ENCODE peak calls at places on chromosomes 11 and 22, in nine cellular contexts. L, S, H, T, G, U, N, B and V are unnamed samples.

GRCh38 chr11:118820412-118821357 is 29.7 kb upstream of the DDX6 start:
- DNase-seq in L (no peak), S (peak), H (peak), T (peak), G (no peak), U (peak), N (peak), B (peak), V (no peak)

GRCh38 chr11:48900131-48900800 is 83.4 kb downstream of the TRIM51G start:
- DNase-seq in L (no peak), S (no peak), H (peak), T (peak), G (no peak), U (no peak), N (no peak), B (no peak), V (no peak)

GRCh38 chr22:28424427-28425080 is 255.1 kb downstream of the TTC28 start:
- DNase-seq in L (no peak), S (peak), H (no peak), T (no peak), G (peak), U (no peak), N (no peak), B (no peak), V (peak)

GRCh38 chr22:47307326-47307725 is 544.9 kb downstream of the TBC1D22A start:
- DNase-seq in L (no peak), S (peak), H (no peak), T (peak), G (no peak), U (no peak), N (no peak), B (no peak), V (peak)

GRCh38 chr11:134181707-134182106 is 42.1 kb downstream of the NCAPD3 start:
- DNase-seq in L (no peak), S (no peak), H (no peak), T (no peak), G (peak), U (no peak), N (no peak), B (no peak), V (peak)

GRCh38 chr11:12800032-12800671 is 125.9 kb downstream of the TEAD1 start:
- DNase-seq in L (peak), S (peak), H (no peak), T (no peak), G (peak), U (peak), N (peak), B (no peak), V (peak)

GRCh38 chr22:49973018-49973965 is 12.7 kb downstream of the PIM3 start:
- DNase-seq in L (no peak), S (no peak), H (peak), T (no peak), G (peak), U (no peak), N (no peak), B (no peak), V (peak)

GRCh38 chr11:19595840-19596751 is 116.5 kb upstream of the NAV2 start:
- DNase-seq in L (peak), S (peak), H (peak), T (peak), G (peak), U (no peak), N (no peak), B (no peak), V (peak)

GRCh38 chr11:27161071-27161470 is 120.5 kb downstream of the BBOX1 start:
- DNase-seq in L (no peak), S (peak), H (no peak), T (no peak), G (peak), U (no peak), N (no peak), B (no peak), V (peak)

GRCh38 chr11:118921121-118921928 is 4.4 kb downstream of the BCL9L start:
- DNase-seq in L (no peak), S (peak), H (peak), T (peak), G (peak), U (peak), N (no peak), B (no peak), V (peak)

GRCh38 chr22:22882033-22882717 is 5.4 kb upstream of the IGLL5 start:
- DNase-seq in L (no peak), S (no peak), H (peak), T (peak), G (peak), U (no peak), N (no peak), B (peak), V (no peak)

GRCh38 chr11:70192666-70193410 is 10.3 kb upstream of the FADD start:
- DNase-seq in L (no peak), S (no peak), H (peak), T (peak), G (peak), U (no peak), N (no peak), B (no peak), V (no peak)

GRCh38 chr11:118785362-118785761 is 5.6 kb downstream of the DDX6 start:
- DNase-seq in L (no peak), S (peak), H (no peak), T (no peak), G (peak), U (peak), N (no peak), B (no peak), V (peak)

GRCh38 chr11:45885921-45886721 is 670 bp downstream of the MAPK8IP1 start:
- DNase-seq in L (no peak), S (no peak), H (no peak), T (no peak), G (no peak), U (no peak), N (no peak), B (no peak), V (no peak)

GRCh38 chr11:2944953-2945756 is 15.9 kb upstream of the PHLDA2 start:
- DNase-seq in L (no peak), S (peak), H (peak), T (peak), G (peak), U (peak), N (no peak), B (no peak), V (peak)

GRCh38 chr11:57598831-57599155 is 1.3 kb downstream of the SERPING1 start:
- DNase-seq in L (no peak), S (no peak), H (no peak), T (no peak), G (peak), U (peak), N (no peak), B (no peak), V (peak)

GRCh38 chr22:50678651-50679521 is 6.3 kb downstream of the SHANK3 start:
- DNase-seq in L (no peak), S (no peak), H (peak), T (no peak), G (no peak), U (peak), N (no peak), B (no peak), V (no peak)

GRCh38 chr22:37079668-37080171 is 28.2 kb downstream of the KCTD17 start:
- DNase-seq in L (no peak), S (peak), H (no peak), T (no peak), G (peak), U (no peak), N (no peak), B (no peak), V (peak)

GRCh38 chr11:101003468-101003867 is 126.1 kb downstream of the PGR start:
- DNase-seq in L (peak), S (no peak), H (no peak), T (no peak), G (no peak), U (no peak), N (peak), B (no peak), V (no peak)
- TF ChIP-seq CTCF in L (no peak), S (no peak), H (no peak), T (no peak), G (no peak), U (no peak), N (no peak), B (peak), V (no peak)

GRCh38 chr11:8067929-8068575 is 13.0 kb upstream of the TUB start:
- DNase-seq in L (no peak), S (no peak), H (no peak), T (no peak), G (no peak), U (no peak), N (no peak), B (no peak), V (no peak)
- H3K4me3 ChIP-seq in L (no peak), S (no peak), H (no peak), T (no peak), G (no peak), U (no peak), N (no peak), B (no peak), V (no peak)

DNA sequence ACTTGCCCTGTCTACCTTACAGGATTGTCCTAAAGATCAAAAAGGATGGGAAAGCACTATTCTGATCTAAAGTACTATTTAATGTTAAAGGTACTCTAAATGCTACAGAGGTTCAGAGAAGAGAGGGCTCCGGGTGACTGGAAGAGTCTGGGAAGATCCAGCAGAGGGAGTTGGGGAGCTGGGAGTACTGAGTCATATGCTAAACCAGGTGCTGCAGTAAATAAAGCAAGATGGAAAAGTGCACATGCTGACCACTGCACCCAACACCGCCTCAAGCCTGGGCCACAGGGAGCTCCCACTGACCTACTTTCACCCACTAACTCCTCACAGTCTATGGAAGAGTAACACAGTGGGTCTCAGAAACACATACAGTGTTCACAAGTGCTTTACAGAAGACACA is 49.3 kb downstream of the WT1 start:
- DNase-seq in L (peak), S (peak), H (no peak), T (no peak), G (peak), U (peak), N (peak), B (no peak), V (peak)
- TF ChIP-seq CTCF in L (peak), S (peak), H (no peak), T (no peak), G (peak), U (peak), N (peak), B (no peak), V (peak)

DNA sequence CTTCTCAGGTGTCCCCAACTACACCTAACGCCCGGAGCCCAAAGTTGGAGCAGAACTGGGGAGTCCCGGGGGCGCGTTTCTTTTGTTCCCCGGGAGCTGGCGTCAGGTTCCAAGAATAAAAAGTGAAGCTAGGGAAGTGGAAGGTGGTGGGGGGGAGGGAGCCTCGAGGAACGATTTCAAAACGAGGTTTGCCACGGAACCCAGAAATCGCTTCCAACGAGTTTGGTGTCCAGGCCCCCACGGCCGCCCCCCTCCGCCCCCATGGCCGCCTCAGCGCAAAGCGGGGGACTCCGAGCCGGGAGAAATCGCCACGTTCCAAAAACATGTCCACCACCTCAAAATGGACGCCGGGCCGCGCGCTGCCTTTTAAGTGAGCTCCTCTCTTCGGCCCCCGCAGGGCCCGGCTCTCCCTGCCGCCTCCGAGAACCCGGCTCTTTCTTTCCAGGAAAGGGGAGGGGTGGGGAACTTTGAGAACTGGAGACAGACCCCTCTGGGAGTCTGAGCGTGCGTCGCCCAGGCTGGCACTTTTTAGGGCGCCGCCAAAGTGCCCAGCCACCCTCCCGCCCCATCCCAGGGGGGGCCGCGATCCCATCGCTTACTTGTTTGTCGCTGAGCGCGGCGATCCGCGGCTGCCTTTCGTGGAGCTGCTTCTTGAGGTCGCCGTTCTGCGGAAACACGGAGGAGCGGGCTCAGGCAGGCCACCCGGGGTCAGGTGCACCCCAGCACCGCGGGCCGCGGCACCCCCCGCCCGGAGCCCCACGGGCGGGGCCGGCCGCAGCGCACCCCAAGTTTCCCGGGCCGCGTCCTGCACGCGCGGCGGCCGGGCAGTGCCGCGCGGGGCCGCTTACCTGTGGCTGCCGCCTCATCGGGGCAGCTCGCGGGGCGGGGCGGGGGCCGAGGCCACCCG is 1.6 kb downstream of the PHF21B start:
- DNase-seq in L (peak), S (peak), H (no peak), T (no peak), G (peak), U (peak), N (no peak), B (no peak), V (no peak)
- H3K4me3 ChIP-seq in L (peak), S (peak), H (peak), T (peak), G (peak), U (peak), N (no peak), B (no peak), V (no peak)

DNA sequence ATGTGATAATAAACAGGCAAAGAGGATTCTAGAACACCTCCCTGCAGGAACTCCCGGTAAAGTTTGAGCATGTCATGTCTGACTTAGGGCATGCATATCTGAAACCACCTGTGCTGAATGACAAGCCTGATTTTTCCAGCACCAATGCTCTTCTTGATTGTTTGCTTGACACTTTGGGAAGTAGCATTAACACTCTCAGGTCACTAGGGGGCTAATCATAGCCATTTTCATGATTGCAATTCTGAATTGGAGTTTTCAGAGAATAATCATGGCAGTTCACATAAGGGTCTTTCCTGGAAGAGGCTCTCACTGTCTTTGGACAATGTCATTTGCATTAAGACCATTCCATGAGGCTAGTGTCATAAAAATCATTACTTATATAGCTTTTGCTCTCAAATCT is 234.4 kb upstream of the MTNR1B start:
- DNase-seq in L (no peak), S (no peak), H (no peak), T (no peak), G (no peak), U (no peak), N (no peak), B (no peak), V (no peak)
- TF ChIP-seq CTCF in L (no peak), S (peak), H (no peak), T (no peak), G (peak), U (peak), N (no peak), B (peak), V (peak)

DNA sequence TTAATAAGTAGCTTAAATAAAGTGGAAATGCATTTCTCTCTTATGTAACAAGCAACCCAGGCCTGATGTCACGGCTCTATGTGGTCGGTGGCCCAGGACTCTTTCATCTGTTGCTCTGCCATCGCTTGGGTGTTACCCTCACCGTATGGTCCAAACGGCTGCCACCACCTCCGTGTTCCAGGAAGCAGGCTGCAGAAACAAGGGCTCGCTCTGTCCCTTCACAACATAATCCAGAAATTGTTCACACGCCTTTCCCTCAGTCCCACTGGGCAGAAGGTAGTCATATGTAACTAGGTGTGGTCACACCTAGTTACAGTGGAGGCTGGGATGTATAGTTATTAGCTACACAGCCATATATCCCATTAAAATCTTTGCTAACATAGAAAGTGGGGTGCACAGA is 421.0 kb downstream of the SOX6 start:
- DNase-seq in L (no peak), S (no peak), H (no peak), T (no peak), G (no peak), U (no peak), N (no peak), B (no peak), V (no peak)
- H3K4me3 ChIP-seq in L (no peak), S (no peak), H (no peak), T (no peak), G (no peak), U (no peak), N (no peak), B (no peak), V (no peak)

GRCh38 chr11:692824-693414 is 2.1 kb downstream of the DEAF1 start:
- DNase-seq in L (no peak), S (no peak), H (no peak), T (no peak), G (no peak), U (no peak), N (no peak), B (no peak), V (no peak)

GRCh38 chr11:693887-694562 is 997 bp downstream of the DEAF1 start:
- DNase-seq in L (no peak), S (no peak), H (no peak), T (no peak), G (no peak), U (no peak), N (no peak), B (no peak), V (no peak)

GRCh38 chr11:691710-692590 is 3.1 kb downstream of the DEAF1 start:
- DNase-seq in L (no peak), S (no peak), H (no peak), T (no peak), G (no peak), U (no peak), N (no peak), B (no peak), V (no peak)

GRCh38 chr11:694563-695331 is at the start of gene DEAF1:
- DNase-seq in L (peak), S (peak), H (peak), T (peak), G (peak), U (peak), N (peak), B (peak), V (peak)

DNA sequence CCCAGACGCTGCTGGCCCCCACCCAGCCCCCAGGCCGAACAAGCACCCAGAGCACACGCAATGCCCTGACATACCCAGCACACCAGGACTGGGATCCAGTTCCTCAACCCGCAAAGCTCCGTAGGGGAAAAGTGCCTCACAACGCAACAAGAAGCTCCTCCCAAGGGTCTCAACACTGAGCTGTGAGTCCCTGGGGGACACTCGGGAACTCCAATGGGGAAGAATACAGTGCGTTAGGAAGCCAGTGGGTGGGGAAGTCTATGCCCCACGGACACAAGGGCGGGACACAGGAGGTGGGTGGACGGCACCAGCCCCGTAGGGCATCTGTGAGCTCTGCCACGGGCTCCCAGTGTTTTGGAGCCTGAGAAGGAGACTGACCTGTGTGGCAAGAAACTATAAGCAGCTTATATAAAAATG is 1.6 kb downstream of the DEAF1 start:
- DNase-seq in L (no peak), S (no peak), H (no peak), T (no peak), G (peak), U (no peak), N (no peak), B (no peak), V (no peak)
- TF ChIP-seq CTCF in L (no peak), S (no peak), H (no peak), T (no peak), G (no peak), U (no peak), N (no peak), B (no peak), V (no peak)